ENCODE peak calls at places on chromosome 7, in six cellular contexts. P is fibroblast of the conjunctiva, X is MV-4-11, T is M059J, R is KG1, Y is SJSA1. L is an unnamed sample.
A peak's percentile ranks its signal among the peaks of the same experiment; 100 is the strongest.

GRCh38 chr7:74365320-74366022 is 76.3 kb downstream of the CLIP2 start:
- DNase-seq in P (no peak), X (peak; percentile 15), T (no peak), R (no peak), Y (peak; percentile 76), L (no peak)

GRCh38 chr7:80218723-80219122 is 84.1 kb downstream of the GNAI1 start:
- DNase-seq in P (peak; percentile 71), X (no peak), T (peak; percentile 87), R (no peak), Y (no peak), L (no peak)

GRCh38 chr7:25311346-25311745 is 83.1 kb upstream of the NPVF start:
- DNase-seq in P (no peak), X (no peak), T (peak; percentile 67), R (no peak), Y (no peak), L (no peak)

GRCh38 chr7:121037828-121038716 is 49.6 kb downstream of the CPED1 start:
- DNase-seq in P (no peak), X (no peak), T (no peak), R (no peak), Y (no peak), L (no peak)

GRCh38 chr7:13821152-13821787 is 168.2 kb downstream of the ETV1 start:
- DNase-seq in P (no peak), X (no peak), T (peak; percentile 58), R (no peak), Y (no peak), L (no peak)

GRCh38 chr7:37541810-37542443 is 93.3 kb upstream of the ELMO1 start:
- DNase-seq in P (no peak), X (no peak), T (no peak), R (no peak), Y (no peak), L (no peak)

GRCh38 chr7:95817846-95818245 is 45.5 kb downstream of the DYNC1I1 start:
- DNase-seq in P (no peak), X (no peak), T (no peak), R (no peak), Y (no peak), L (no peak)

GRCh38 chr7:82156938-82157337 is 286.6 kb downstream of the CACNA2D1 start:
- DNase-seq in P (no peak), X (no peak), T (no peak), R (no peak), Y (no peak), L (no peak)

GRCh38 chr7:98265841-98266271 is 13.8 kb upstream of the TECPR1 start:
- DNase-seq in P (no peak), X (no peak), T (peak; percentile 79), R (no peak), Y (no peak), L (no peak)

GRCh38 chr7:66642932-66643331 is 14.3 kb downstream of the KCTD7 start:
- DNase-seq in P (no peak), X (no peak), T (no peak), R (no peak), Y (no peak), L (no peak)

GRCh38 chr7:151631149-151631967 is 111.7 kb upstream of the RHEB start:
- DNase-seq in P (no peak), X (no peak), T (peak; percentile 55), R (no peak), Y (no peak), L (no peak)